ENCODE peak calls at places on chromosomes 3 and 15, in four cellular contexts. One of them, this sample, is unnamed.

GRCh38 chr3:56025316-56025715 is 443.0 kb downstream of the ERC2 start:
- DNase-seq in HCT116: no peak
- DNase-seq in heart left ventricle: no peak
- DNase-seq in fibroblast of lung: no peak
- DNase-seq in this sample: no peak

GRCh38 chr3:178768072-178768864 is 232.0 kb downstream of the KCNMB2 start:
- DNase-seq in HCT116: no peak
- DNase-seq in fibroblast of lung: no peak
- DNase-seq in heart left ventricle: no peak
- DNase-seq in this sample: no peak

GRCh38 chr15:79401301-79401700 is 30.8 kb upstream of the MINAR1 start:
- DNase-seq in HCT116: no peak
- DNase-seq in fibroblast of lung: no peak
- DNase-seq in heart left ventricle: no peak
- DNase-seq in this sample: no peak

GRCh38 chr3:133077688-133078087 is 39.5 kb downstream of the TMEM108 start:
- DNase-seq in heart left ventricle: no peak
- DNase-seq in HCT116: no peak
- DNase-seq in fibroblast of lung: no peak
- DNase-seq in this sample: no peak

GRCh38 chr3:51974963-51975856 is at the start of gene ABHD14A:
- DNase-seq in fibroblast of lung: peak; percentile 53
- DNase-seq in HCT116: no peak
- DNase-seq in heart left ventricle: peak; percentile 90
- DNase-seq in this sample: no peak

GRCh38 chr15:85430406-85431204 is 50.2 kb downstream of the AKAP13 start:
- DNase-seq in fibroblast of lung: no peak
- DNase-seq in HCT116: no peak
- DNase-seq in heart left ventricle: no peak
- DNase-seq in this sample: no peak

GRCh38 chr3:134361162-134361831 is 12.9 kb downstream of the AMOTL2 start:
- DNase-seq in fibroblast of lung: no peak
- DNase-seq in HCT116: no peak
- DNase-seq in heart left ventricle: peak; percentile 84
- DNase-seq in this sample: no peak

GRCh38 chr15:66565731-66566130 is at the start of gene LCTL:
- DNase-seq in heart left ventricle: no peak
- DNase-seq in HCT116: no peak
- DNase-seq in fibroblast of lung: peak; percentile 46
- DNase-seq in this sample: no peak

GRCh38 chr3:170359178-170359704 is 1.7 kb downstream of the SKIL start:
- DNase-seq in heart left ventricle: no peak
- DNase-seq in fibroblast of lung: no peak
- DNase-seq in HCT116: no peak
- DNase-seq in this sample: no peak

GRCh38 chr15:83565553-83566159 is 88.3 kb upstream of the ADAMTSL3 start:
- DNase-seq in HCT116: peak; percentile 37
- DNase-seq in fibroblast of lung: peak; percentile 47
- DNase-seq in heart left ventricle: no peak
- DNase-seq in this sample: no peak

GRCh38 chr3:58627941-58628340 is 38.6 kb downstream of the FAM3D start:
- DNase-seq in fibroblast of lung: no peak
- DNase-seq in HCT116: no peak
- DNase-seq in heart left ventricle: no peak
- DNase-seq in this sample: no peak

GRCh38 chr3:95923496-95924210 is 890.7 kb upstream of the EPHA6 start:
- DNase-seq in HCT116: no peak
- DNase-seq in fibroblast of lung: peak; percentile 97
- DNase-seq in heart left ventricle: no peak
- DNase-seq in this sample: peak; percentile 41

GRCh38 chr15:85380860-85381535 is 595 bp downstream of the AKAP13 start:
- DNase-seq in heart left ventricle: peak; percentile 82
- DNase-seq in fibroblast of lung: no peak
- DNase-seq in HCT116: no peak
- DNase-seq in this sample: no peak

GRCh38 chr3:143040264-143040879 is 39.0 kb downstream of the U2SURP start:
- DNase-seq in fibroblast of lung: peak; percentile 63
- DNase-seq in HCT116: no peak
- DNase-seq in heart left ventricle: no peak
- DNase-seq in this sample: no peak

GRCh38 chr3:188385295-188385694 is 231.3 kb downstream of the LPP start:
- DNase-seq in fibroblast of lung: no peak
- DNase-seq in heart left ventricle: no peak
- DNase-seq in HCT116: no peak
- DNase-seq in this sample: no peak

GRCh38 chr3:16508591-16508995 is 4.9 kb downstream of the RFTN1 start:
- DNase-seq in heart left ventricle: no peak
- DNase-seq in HCT116: no peak
- DNase-seq in fibroblast of lung: peak; percentile 41
- DNase-seq in this sample: no peak

GRCh38 chr15:99412626-99413025 is 153.2 kb upstream of the MEF2A start:
- DNase-seq in heart left ventricle: no peak
- DNase-seq in fibroblast of lung: no peak
- DNase-seq in HCT116: no peak
- DNase-seq in this sample: no peak

GRCh38 chr3:10471337-10471721 is 34.1 kb downstream of the ATP2B2 start:
- DNase-seq in fibroblast of lung: peak; percentile 24
- DNase-seq in heart left ventricle: no peak
- DNase-seq in HCT116: no peak
- DNase-seq in this sample: peak; percentile 5

DNA sequence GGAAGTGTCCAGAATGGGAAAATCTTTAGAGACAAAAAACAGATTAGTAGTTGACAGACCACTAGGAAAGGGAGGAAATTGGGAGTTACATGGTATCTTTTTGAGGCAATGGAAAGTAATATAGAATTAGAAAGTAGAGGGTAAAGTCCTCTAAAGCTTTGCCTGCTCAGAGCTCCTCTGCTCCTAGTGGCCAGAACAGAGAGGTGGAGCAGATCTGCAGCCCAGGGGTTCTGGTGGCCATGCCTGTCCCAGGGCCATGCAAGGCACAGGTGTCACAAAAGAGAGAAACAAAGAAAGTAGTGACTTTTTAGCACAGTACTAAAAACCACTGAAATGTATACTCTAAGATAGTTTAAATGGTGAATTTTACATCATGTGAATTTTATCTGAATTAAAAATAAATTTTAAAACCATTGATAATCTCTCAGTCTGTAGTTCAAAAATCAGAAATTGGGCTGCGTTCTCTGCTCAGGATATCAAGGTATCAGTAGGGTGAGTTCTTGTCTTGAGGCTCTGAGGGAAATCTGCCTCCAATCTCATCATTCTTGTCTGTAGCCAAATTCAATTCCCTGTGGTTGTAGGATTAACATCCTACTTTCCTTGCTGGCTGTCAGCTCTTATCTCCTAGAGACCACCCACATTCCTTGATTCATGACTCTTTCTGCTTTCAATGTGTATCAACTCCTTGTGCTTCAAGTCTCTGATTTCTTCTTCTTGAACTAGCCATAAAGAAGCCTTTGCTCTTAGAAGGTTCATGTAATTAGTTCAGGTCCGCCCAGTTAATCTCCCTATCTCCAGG is 23.6 kb downstream of the PYGO1 start:
- DNase-seq in HCT116: no peak
- DNase-seq in heart left ventricle: no peak
- DNase-seq in fibroblast of lung: no peak
- DNase-seq in this sample: no peak
- TF ChIP-seq CTCF in HCT116: no peak
- TF ChIP-seq CTCF in heart left ventricle: no peak
- TF ChIP-seq CTCF in fibroblast of lung: peak; percentile 21
- TF ChIP-seq CTCF in this sample: peak; percentile 8

GRCh38 chr15:52788099-52788986 is 1.8 kb downstream of the ONECUT1 start:
- DNase-seq in heart left ventricle: no peak
- DNase-seq in HCT116: no peak
- DNase-seq in fibroblast of lung: no peak
- DNase-seq in this sample: no peak
- H3K4me3 ChIP-seq in heart left ventricle: no peak overlapping the region
- H3K4me3 ChIP-seq in HCT116: no peak overlapping the region
- H3K4me3 ChIP-seq in fibroblast of lung: no peak overlapping the region
- H3K4me3 ChIP-seq in this sample: no peak overlapping the region

GRCh38 chr3:27224197-27224596 is 145.0 kb downstream of the NEK10 start:
- DNase-seq in fibroblast of lung: no peak
- DNase-seq in heart left ventricle: no peak
- DNase-seq in HCT116: no peak
- DNase-seq in this sample: no peak

DNA sequence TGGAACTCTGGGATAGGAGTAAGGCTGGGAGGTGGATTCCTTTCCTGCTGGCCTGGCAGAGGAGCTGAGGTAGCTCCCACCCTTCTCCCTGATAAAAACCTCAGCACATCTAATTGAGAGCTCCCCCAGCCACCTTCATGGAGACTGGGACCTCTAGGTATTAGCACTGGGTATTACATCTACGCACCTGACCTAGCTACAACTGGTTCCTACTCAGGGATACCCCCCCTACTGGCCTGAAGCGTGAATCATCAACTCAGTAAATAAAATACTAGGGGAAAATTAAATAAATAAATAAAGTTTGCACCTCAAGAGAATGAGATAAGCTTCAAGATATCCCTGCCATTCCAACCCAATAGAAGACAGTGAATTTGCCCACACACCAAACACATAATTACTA is 140.4 kb downstream of the NEK10 start:
- DNase-seq in heart left ventricle: no peak
- DNase-seq in fibroblast of lung: no peak
- DNase-seq in HCT116: peak; percentile 45
- DNase-seq in this sample: peak; percentile 6
- TF ChIP-seq CTCF in heart left ventricle: no peak
- TF ChIP-seq CTCF in fibroblast of lung: peak; percentile 1
- TF ChIP-seq CTCF in HCT116: peak; percentile 68
- TF ChIP-seq CTCF in this sample: peak; percentile 36

GRCh38 chr15:40094156-40094555 is 14.5 kb downstream of the BMF start:
- DNase-seq in HCT116: no peak
- DNase-seq in fibroblast of lung: no peak
- DNase-seq in heart left ventricle: no peak
- DNase-seq in this sample: no peak

GRCh38 chr15:40093224-40093842 is 15.3 kb downstream of the BMF start:
- DNase-seq in heart left ventricle: no peak
- DNase-seq in fibroblast of lung: peak; percentile 36
- DNase-seq in HCT116: no peak
- DNase-seq in this sample: no peak

GRCh38 chr15:40092416-40093223 is 16.1 kb downstream of the BMF start:
- DNase-seq in fibroblast of lung: peak; percentile 98
- DNase-seq in heart left ventricle: peak; percentile 77
- DNase-seq in HCT116: no peak
- DNase-seq in this sample: peak; percentile 85

GRCh38 chr15:40090774-40091455 is 17.8 kb downstream of the BMF start:
- DNase-seq in fibroblast of lung: no peak
- DNase-seq in heart left ventricle: no peak
- DNase-seq in HCT116: no peak
- DNase-seq in this sample: no peak

GRCh38 chr15:40091861-40092415 is 16.7 kb downstream of the BMF start:
- DNase-seq in heart left ventricle: no peak
- DNase-seq in HCT116: no peak
- DNase-seq in fibroblast of lung: no peak
- DNase-seq in this sample: no peak
- H3K4me3 ChIP-seq in heart left ventricle: no peak overlapping the region
- H3K4me3 ChIP-seq in HCT116: no peak overlapping the region
- H3K4me3 ChIP-seq in fibroblast of lung: no peak overlapping the region
- H3K4me3 ChIP-seq in this sample: no peak overlapping the region

GRCh38 chr3:98709433-98709832 is 53.7 kb upstream of the ST3GAL6 start:
- DNase-seq in fibroblast of lung: no peak
- DNase-seq in HCT116: no peak
- DNase-seq in heart left ventricle: no peak
- DNase-seq in this sample: no peak

GRCh38 chr3:98701276-98701675 is 61.9 kb upstream of the ST3GAL6 start:
- DNase-seq in heart left ventricle: no peak
- DNase-seq in HCT116: no peak
- DNase-seq in fibroblast of lung: no peak
- DNase-seq in this sample: no peak

GRCh38 chr3:98705212-98705611 is 57.9 kb upstream of the ST3GAL6 start:
- DNase-seq in fibroblast of lung: peak; percentile 61
- DNase-seq in HCT116: no peak
- DNase-seq in heart left ventricle: no peak
- DNase-seq in this sample: no peak

GRCh38 chr3:98702166-98702565 is 61.0 kb upstream of the ST3GAL6 start:
- DNase-seq in HCT116: no peak
- DNase-seq in fibroblast of lung: no peak
- DNase-seq in heart left ventricle: no peak
- DNase-seq in this sample: no peak

DNA sequence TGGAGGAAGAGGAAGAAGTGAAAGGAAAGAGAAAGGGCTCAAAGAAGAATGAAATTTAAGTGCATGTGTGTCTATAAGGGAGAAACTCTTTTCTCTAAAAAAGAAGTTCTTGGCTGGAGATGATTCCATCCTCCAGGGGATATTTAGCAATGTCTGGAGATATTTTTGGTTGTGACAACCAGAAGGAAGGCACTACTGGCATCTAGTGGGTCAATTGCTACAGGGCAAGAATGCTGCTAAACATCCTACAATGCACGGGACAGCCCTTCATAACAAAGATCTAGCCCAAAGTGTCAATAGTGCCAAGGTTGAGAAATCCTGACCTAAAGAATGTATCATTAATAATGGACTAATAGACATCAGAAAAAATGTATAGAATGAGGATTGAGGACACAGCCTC is 57.4 kb upstream of the ST3GAL6 start:
- DNase-seq in heart left ventricle: no peak
- DNase-seq in fibroblast of lung: no peak
- DNase-seq in HCT116: no peak
- DNase-seq in this sample: no peak
- TF ChIP-seq CTCF in heart left ventricle: no peak
- TF ChIP-seq CTCF in fibroblast of lung: no peak
- TF ChIP-seq CTCF in HCT116: peak; percentile 19
- TF ChIP-seq CTCF in this sample: no peak